ENCODE peak calls at places on chromosomes 5 and 9, in five cellular contexts. Y, I, S, K and V are unnamed samples.

GRCh38 chr5:76705574-76705973 is 10.4 kb upstream of the F2R start:
- DNase-seq in Y (no peak), I (no peak), S (no peak), K (no peak), V (no peak)

GRCh38 chr5:83255268-83255667 is 177.9 kb downstream of the XRCC4 start:
- DNase-seq in Y (peak), I (no peak), S (peak), K (no peak), V (no peak)

GRCh38 chr5:1923766-1924165 is 41.0 kb upstream of the IRX4 start:
- DNase-seq in Y (no peak), I (no peak), S (no peak), K (no peak), V (no peak)

GRCh38 chr9:134957165-134957944 is 39.6 kb upstream of the FCN1 start:
- DNase-seq in Y (no peak), I (no peak), S (no peak), K (no peak), V (no peak)

GRCh38 chr9:96219615-96220257 is 82.2 kb downstream of the HSD17B3 start:
- DNase-seq in Y (peak), I (peak), S (peak), K (no peak), V (peak)

GRCh38 chr9:101366038-101366756 is 18.6 kb downstream of the BAAT start:
- DNase-seq in Y (peak), I (no peak), S (peak), K (no peak), V (peak)

GRCh38 chr9:14096182-14096922 is 217.6 kb downstream of the NFIB start:
- DNase-seq in Y (peak), I (no peak), S (peak), K (peak), V (peak)

GRCh38 chr9:132176338-132176737 is 14.5 kb downstream of the NTNG2 start:
- DNase-seq in Y (no peak), I (no peak), S (no peak), K (no peak), V (no peak)

GRCh38 chr9:93603906-93604326 is 27.5 kb downstream of the PHF2 start:
- DNase-seq in Y (no peak), I (no peak), S (no peak), K (no peak), V (no peak)

GRCh38 chr9:89993678-89994630 is 389.1 kb downstream of the GADD45G start:
- DNase-seq in Y (no peak), I (no peak), S (no peak), K (no peak), V (peak)